ENCODE peak calls at places on chromosome 13, in nine cellular contexts. One of them, this sample, is unnamed. For H3K27me3, the result is how much of the 10 kb centered on the place peaks cover.

GRCh38 chr13:107205318-107206112 is 637.6 kb upstream of the ARGLU1 start:
- DNase-seq in uterus: peak
- DNase-seq in mesendoderm: peak
- DNase-seq in hepatocyte: peak
- DNase-seq in GM23248: peak
- DNase-seq in tibial artery: peak
- DNase-seq in stomach: peak
- DNase-seq in GM23338: peak
- DNase-seq in dorsolateral prefrontal cortex: peak
- DNase-seq in this sample: peak

GRCh38 chr13:29847501-29847983 is 2.9 kb downstream of the UBL3 start:
- DNase-seq in uterus: no peak
- DNase-seq in mesendoderm: peak
- DNase-seq in hepatocyte: peak
- DNase-seq in GM23248: peak
- DNase-seq in tibial artery: no peak
- DNase-seq in stomach: no peak
- DNase-seq in GM23338: no peak
- DNase-seq in dorsolateral prefrontal cortex: no peak
- DNase-seq in this sample: peak

GRCh38 chr13:77422724-77423123 is 95.8 kb upstream of the MYCBP2 start:
- DNase-seq in uterus: no peak
- DNase-seq in mesendoderm: no peak
- DNase-seq in hepatocyte: no peak
- DNase-seq in GM23248: no peak
- DNase-seq in tibial artery: no peak
- DNase-seq in stomach: no peak
- DNase-seq in GM23338: no peak
- DNase-seq in dorsolateral prefrontal cortex: no peak
- DNase-seq in this sample: no peak

GRCh38 chr13:100535401-100536135 is 53.0 kb downstream of the GGACT start:
- DNase-seq in uterus: no peak
- DNase-seq in mesendoderm: no peak
- DNase-seq in hepatocyte: no peak
- DNase-seq in GM23248: peak
- DNase-seq in tibial artery: no peak
- DNase-seq in stomach: no peak
- DNase-seq in GM23338: no peak
- DNase-seq in dorsolateral prefrontal cortex: no peak
- DNase-seq in this sample: no peak

GRCh38 chr13:101757446-101758039 is 305.1 kb downstream of the ITGBL1 start:
- DNase-seq in uterus: no peak
- DNase-seq in mesendoderm: peak
- DNase-seq in hepatocyte: peak
- DNase-seq in GM23248: peak
- DNase-seq in tibial artery: no peak
- DNase-seq in stomach: no peak
- DNase-seq in GM23338: peak
- DNase-seq in dorsolateral prefrontal cortex: no peak
- DNase-seq in this sample: peak

GRCh38 chr13:63425131-63425530 is 2009.5 kb upstream of the PCDH20 start:
- DNase-seq in uterus: no peak
- DNase-seq in mesendoderm: no peak
- DNase-seq in hepatocyte: no peak
- DNase-seq in GM23248: no peak
- DNase-seq in tibial artery: no peak
- DNase-seq in stomach: no peak
- DNase-seq in GM23338: no peak
- DNase-seq in dorsolateral prefrontal cortex: no peak
- DNase-seq in this sample: no peak

GRCh38 chr13:35475131-35475959 is 1.1 kb downstream of the MAB21L1 start:
- DNase-seq in uterus: no peak
- DNase-seq in mesendoderm: peak
- DNase-seq in hepatocyte: peak
- DNase-seq in GM23248: peak
- DNase-seq in tibial artery: peak
- DNase-seq in stomach: peak
- DNase-seq in GM23338: peak
- DNase-seq in dorsolateral prefrontal cortex: peak
- DNase-seq in this sample: peak

GRCh38 chr13:99859178-99860177 is 112.1 kb downstream of the ZIC5 start:
- DNase-seq in uterus: no peak
- DNase-seq in mesendoderm: no peak
- DNase-seq in hepatocyte: no peak
- DNase-seq in GM23248: no peak
- DNase-seq in tibial artery: no peak
- DNase-seq in stomach: no peak
- DNase-seq in GM23338: no peak
- DNase-seq in dorsolateral prefrontal cortex: no peak
- DNase-seq in this sample: peak

GRCh38 chr13:42835012-42835411 is 53.6 kb downstream of the FAM216B start:
- DNase-seq in uterus: no peak
- DNase-seq in mesendoderm: no peak
- DNase-seq in hepatocyte: no peak
- DNase-seq in GM23248: no peak
- DNase-seq in tibial artery: no peak
- DNase-seq in stomach: no peak
- DNase-seq in GM23338: no peak
- DNase-seq in dorsolateral prefrontal cortex: no peak
- DNase-seq in this sample: no peak

GRCh38 chr13:50410921-50411712 is 395.9 kb downstream of the KCNRG start:
- DNase-seq in uterus: no peak
- DNase-seq in mesendoderm: peak
- DNase-seq in hepatocyte: peak
- DNase-seq in GM23248: peak
- DNase-seq in tibial artery: no peak
- DNase-seq in stomach: no peak
- DNase-seq in GM23338: no peak
- DNase-seq in dorsolateral prefrontal cortex: no peak
- DNase-seq in this sample: no peak

GRCh38 chr13:92974905-92975429 is 251.6 kb upstream of the GPC6 start:
- DNase-seq in uterus: no peak
- DNase-seq in mesendoderm: no peak
- DNase-seq in hepatocyte: no peak
- DNase-seq in GM23248: no peak
- DNase-seq in tibial artery: no peak
- DNase-seq in stomach: no peak
- DNase-seq in GM23338: no peak
- DNase-seq in dorsolateral prefrontal cortex: no peak
- DNase-seq in this sample: no peak

GRCh38 chr13:48496796-48497195 is 36.1 kb downstream of the RCBTB2 start:
- DNase-seq in uterus: no peak
- DNase-seq in mesendoderm: no peak
- DNase-seq in hepatocyte: no peak
- DNase-seq in GM23248: no peak
- DNase-seq in tibial artery: no peak
- DNase-seq in stomach: no peak
- DNase-seq in GM23338: peak
- DNase-seq in dorsolateral prefrontal cortex: no peak
- DNase-seq in this sample: peak

GRCh38 chr13:110387451-110388140 is 80.5 kb downstream of the COL4A2 start:
- DNase-seq in uterus: peak
- DNase-seq in mesendoderm: peak
- DNase-seq in hepatocyte: peak
- DNase-seq in GM23248: no peak
- DNase-seq in tibial artery: peak
- DNase-seq in stomach: no peak
- DNase-seq in GM23338: peak
- DNase-seq in dorsolateral prefrontal cortex: no peak
- DNase-seq in this sample: no peak

GRCh38 chr13:67792151-67792665 is 562.1 kb upstream of the PCDH9 start:
- DNase-seq in uterus: no peak
- DNase-seq in mesendoderm: peak
- DNase-seq in hepatocyte: no peak
- DNase-seq in GM23248: no peak
- DNase-seq in tibial artery: no peak
- DNase-seq in stomach: no peak
- DNase-seq in GM23338: no peak
- DNase-seq in dorsolateral prefrontal cortex: no peak
- DNase-seq in this sample: no peak

GRCh38 chr13:114128624-114129522 is 3.5 kb downstream of the RASA3 start:
- DNase-seq in uterus: peak
- DNase-seq in mesendoderm: no peak
- DNase-seq in hepatocyte: no peak
- DNase-seq in GM23248: peak
- DNase-seq in tibial artery: peak
- DNase-seq in stomach: peak
- DNase-seq in GM23338: no peak
- DNase-seq in dorsolateral prefrontal cortex: no peak
- DNase-seq in this sample: no peak

GRCh38 chr13:30329009-30329585 is 21.7 kb upstream of the KATNAL1 start:
- DNase-seq in uterus: no peak
- DNase-seq in mesendoderm: no peak
- DNase-seq in hepatocyte: no peak
- DNase-seq in GM23248: peak
- DNase-seq in tibial artery: no peak
- DNase-seq in stomach: no peak
- DNase-seq in GM23338: no peak
- DNase-seq in dorsolateral prefrontal cortex: no peak
- DNase-seq in this sample: no peak

GRCh38 chr13:73307481-73307880 is 248.7 kb downstream of the KLF5 start:
- DNase-seq in uterus: no peak
- DNase-seq in mesendoderm: no peak
- DNase-seq in hepatocyte: peak
- DNase-seq in GM23248: peak
- DNase-seq in tibial artery: no peak
- DNase-seq in stomach: no peak
- DNase-seq in GM23338: no peak
- DNase-seq in dorsolateral prefrontal cortex: no peak
- DNase-seq in this sample: no peak

GRCh38 chr13:52162279-52163101 is 3.1 kb upstream of the NEK3 start:
- DNase-seq in uterus: no peak
- DNase-seq in mesendoderm: peak
- DNase-seq in hepatocyte: no peak
- DNase-seq in GM23248: peak
- DNase-seq in tibial artery: no peak
- DNase-seq in stomach: no peak
- DNase-seq in GM23338: no peak
- DNase-seq in dorsolateral prefrontal cortex: no peak
- DNase-seq in this sample: peak

GRCh38 chr13:67228909-67229308 is 1.2 kb downstream of the PCDH9 start:
- DNase-seq in uterus: no peak
- DNase-seq in mesendoderm: no peak
- DNase-seq in hepatocyte: no peak
- DNase-seq in GM23248: peak
- DNase-seq in tibial artery: no peak
- DNase-seq in stomach: no peak
- DNase-seq in GM23338: no peak
- DNase-seq in dorsolateral prefrontal cortex: no peak
- DNase-seq in this sample: no peak

GRCh38 chr13:91307887-91308286 is 39.6 kb upstream of the MIR17HG start:
- DNase-seq in uterus: no peak
- DNase-seq in mesendoderm: no peak
- DNase-seq in hepatocyte: no peak
- DNase-seq in GM23248: no peak
- DNase-seq in tibial artery: no peak
- DNase-seq in stomach: no peak
- DNase-seq in GM23338: no peak
- DNase-seq in dorsolateral prefrontal cortex: no peak
- DNase-seq in this sample: no peak

GRCh38 chr13:104657196-104657595 is 1591.0 kb upstream of the SLC10A2 start:
- DNase-seq in uterus: no peak
- DNase-seq in mesendoderm: no peak
- DNase-seq in hepatocyte: no peak
- DNase-seq in GM23248: no peak
- DNase-seq in tibial artery: no peak
- DNase-seq in stomach: no peak
- DNase-seq in GM23338: no peak
- DNase-seq in dorsolateral prefrontal cortex: no peak
- DNase-seq in this sample: no peak
- H3K4me3 ChIP-seq in uterus: no peak
- H3K4me3 ChIP-seq in mesendoderm: no peak
- H3K4me3 ChIP-seq in hepatocyte: no peak
- H3K4me3 ChIP-seq in GM23248: no peak
- H3K4me3 ChIP-seq in tibial artery: no peak
- H3K4me3 ChIP-seq in stomach: no peak
- H3K4me3 ChIP-seq in GM23338: no peak
- H3K4me3 ChIP-seq in dorsolateral prefrontal cortex: no peak
- H3K4me3 ChIP-seq in this sample: no peak

GRCh38 chr13:94323746-94324408 is 155.6 kb downstream of the DCT start:
- DNase-seq in uterus: no peak
- DNase-seq in mesendoderm: peak
- DNase-seq in hepatocyte: no peak
- DNase-seq in GM23248: no peak
- DNase-seq in tibial artery: no peak
- DNase-seq in stomach: no peak
- DNase-seq in GM23338: peak
- DNase-seq in dorsolateral prefrontal cortex: no peak
- DNase-seq in this sample: peak
- H3K27ac ChIP-seq in uterus: no peak
- H3K27ac ChIP-seq in mesendoderm: peak
- H3K27ac ChIP-seq in hepatocyte: peak
- H3K27ac ChIP-seq in GM23248: no peak
- H3K27ac ChIP-seq in tibial artery: no peak
- H3K27ac ChIP-seq in stomach: no peak
- H3K27ac ChIP-seq in GM23338: no peak
- H3K27ac ChIP-seq in dorsolateral prefrontal cortex: no peak
- H3K27ac ChIP-seq in this sample: peak

DNA sequence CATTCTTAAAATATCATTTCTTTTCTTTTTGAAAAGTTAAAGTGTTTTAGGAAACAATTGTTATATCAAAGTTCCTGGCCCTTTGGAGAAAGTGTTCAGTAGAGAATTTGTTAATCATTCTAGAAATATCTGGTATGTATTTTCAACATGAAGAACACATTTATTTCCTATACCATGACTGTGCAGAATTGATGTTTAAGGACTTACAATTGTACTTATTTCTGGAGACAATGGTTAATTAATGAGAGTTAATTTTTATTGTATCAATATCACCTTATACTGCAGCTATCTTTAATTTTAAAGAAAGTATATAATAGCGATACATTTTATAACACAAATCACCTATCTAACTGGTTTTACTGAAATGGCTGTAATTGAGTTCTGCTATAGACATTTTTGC is 95.3 kb downstream of the TEX29 start:
- DNase-seq in uterus: no peak
- DNase-seq in mesendoderm: no peak
- DNase-seq in hepatocyte: no peak
- DNase-seq in GM23248: no peak
- DNase-seq in tibial artery: no peak
- DNase-seq in stomach: no peak
- DNase-seq in GM23338: no peak
- DNase-seq in dorsolateral prefrontal cortex: no peak
- DNase-seq in this sample: no peak
- H3K27me3 ChIP-seq in uterus: under half
- H3K27me3 ChIP-seq in mesendoderm: under half
- H3K27me3 ChIP-seq in hepatocyte: under half
- H3K27me3 ChIP-seq in GM23248: half or more
- H3K27me3 ChIP-seq in tibial artery: under half
- H3K27me3 ChIP-seq in stomach: under half
- H3K27me3 ChIP-seq in GM23338: under half
- H3K27me3 ChIP-seq in dorsolateral prefrontal cortex: half or more
- H3K27me3 ChIP-seq in this sample: under half

DNA sequence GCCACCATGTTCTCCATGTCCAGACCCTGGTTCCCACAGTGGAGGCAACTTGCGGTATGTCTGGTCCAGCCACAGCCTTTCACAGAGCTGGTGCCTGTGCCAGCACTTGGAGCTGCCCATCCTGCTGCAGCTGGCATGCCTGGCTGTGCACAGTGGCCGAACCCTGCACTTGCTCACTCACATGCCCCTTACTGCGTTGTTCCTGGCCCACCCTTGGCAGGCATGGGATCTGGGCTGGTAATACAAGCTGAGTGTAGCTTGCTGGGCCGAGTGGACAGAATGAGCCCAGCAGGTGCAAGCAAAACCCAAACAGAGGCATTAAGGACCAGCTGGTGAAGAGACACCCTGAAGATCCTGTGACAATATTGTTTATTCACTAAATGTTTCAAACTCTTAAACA is 583.9 kb upstream of the SLITRK6 start:
- DNase-seq in uterus: no peak
- DNase-seq in mesendoderm: no peak
- DNase-seq in hepatocyte: no peak
- DNase-seq in GM23248: no peak
- DNase-seq in tibial artery: no peak
- DNase-seq in stomach: no peak
- DNase-seq in GM23338: no peak
- DNase-seq in dorsolateral prefrontal cortex: no peak
- DNase-seq in this sample: no peak
- H3K4me3 ChIP-seq in uterus: no peak
- H3K4me3 ChIP-seq in mesendoderm: no peak
- H3K4me3 ChIP-seq in hepatocyte: no peak
- H3K4me3 ChIP-seq in GM23248: no peak
- H3K4me3 ChIP-seq in tibial artery: no peak
- H3K4me3 ChIP-seq in stomach: no peak
- H3K4me3 ChIP-seq in GM23338: no peak
- H3K4me3 ChIP-seq in dorsolateral prefrontal cortex: no peak
- H3K4me3 ChIP-seq in this sample: no peak